ENCODE peak calls at places on chromosomes 1 and 21, in nine cellular contexts. M, I, J, K, W, E, V, U and H are unnamed samples.

GRCh38 chr1:42934111-42934510 is 24.6 kb downstream of the SLC2A1 start:
- DNase-seq in V (no peak), J (no peak), K (no peak), I (no peak), W (no peak), M (no peak), U (no peak), E (no peak), H (no peak)

GRCh38 chr1:245079021-245079609 is 75.7 kb upstream of the KIF26B start:
- DNase-seq in I (no peak), W (no peak), M (peak; percentile 19), J (no peak), U (peak; percentile 53), V (no peak), K (no peak), E (no peak), H (no peak)

GRCh38 chr1:172405912-172406311 is 14.6 kb upstream of the C1orf105 start:
- DNase-seq in K (no peak), U (no peak), M (no peak), W (no peak), V (no peak), J (no peak), E (no peak), I (no peak), H (no peak)

GRCh38 chr1:174656409-174657059 is 208.8 kb downstream of the GPR52 start:
- DNase-seq in K (no peak), U (no peak), M (no peak), J (no peak), E (no peak), I (no peak), W (no peak), V (no peak), H (no peak)

GRCh38 chr1:73065585-73065984 is 783.2 kb upstream of the NEGR1 start:
- DNase-seq in V (no peak), U (peak; percentile 38), K (no peak), I (no peak), W (no peak), E (no peak), M (peak; percentile 49), J (no peak), H (no peak)

GRCh38 chr21:32994305-32994704 is 31.4 kb upstream of the OLIG2 start:
- DNase-seq in J (no peak), K (no peak), V (no peak), U (peak; percentile 4), I (no peak), W (no peak), E (no peak), M (peak; percentile 23), H (no peak)

GRCh38 chr1:109255673-109256072 is 6.3 kb downstream of the CELSR2 start:
- DNase-seq in J (no peak), E (no peak), I (no peak), K (no peak), V (no peak), W (no peak), U (no peak), M (no peak), H (no peak)

GRCh38 chr1:215181518-215181917 is 99.0 kb downstream of the KCNK2 start:
- DNase-seq in V (no peak), M (no peak), J (no peak), E (no peak), I (no peak), W (no peak), K (no peak), U (peak; percentile 43), H (no peak)

GRCh38 chr1:154176341-154176740 is 15.6 kb downstream of the TPM3 start:
- DNase-seq in M (no peak), V (no peak), W (no peak), I (peak; percentile 47), U (peak; percentile 61), K (no peak), E (no peak), J (no peak), H (no peak)

GRCh38 chr1:75855010-75855409 is 58.3 kb downstream of the MSH4 start:
- DNase-seq in W (no peak), E (no peak), I (no peak), K (no peak), M (peak; percentile 24), J (no peak), U (no peak), V (no peak), H (no peak)

GRCh38 chr1:108049083-108049819 is 84.3 kb upstream of the VAV3 start:
- DNase-seq in M (peak; percentile 11), U (peak; percentile 39), J (no peak), W (no peak), I (peak; percentile 40), V (no peak), K (no peak), E (no peak), H (peak; percentile 68)

GRCh38 chr1:178593526-178593925 is 80.6 kb downstream of the TEX35 start:
- DNase-seq in U (no peak), K (no peak), M (no peak), E (no peak), V (no peak), W (no peak), I (no peak), J (no peak), H (no peak)

GRCh38 chr21:32956257-32956656 is 69.5 kb upstream of the OLIG2 start:
- DNase-seq in K (no peak), J (no peak), M (no peak), W (no peak), E (no peak), I (no peak), U (no peak), V (no peak), H (no peak)

GRCh38 chr1:31336687-31337467 is 36.0 kb downstream of the FABP3 start:
- DNase-seq in K (no peak), E (no peak), J (no peak), I (no peak), W (no peak), V (no peak), U (no peak), M (no peak), H (no peak)

GRCh38 chr1:192756314-192756713 is 52.5 kb upstream of the RGS2 start:
- DNase-seq in I (no peak), U (peak; percentile 71), M (no peak), J (no peak), V (no peak), E (no peak), W (no peak), K (no peak), H (no peak)

GRCh38 chr1:192758492-192758891 is 50.3 kb upstream of the RGS2 start:
- DNase-seq in E (no peak), W (no peak), J (no peak), K (no peak), V (no peak), M (no peak), I (no peak), U (no peak), H (no peak)

GRCh38 chr1:192762265-192762664 is 46.6 kb upstream of the RGS2 start:
- DNase-seq in I (no peak), J (no peak), W (no peak), E (no peak), V (no peak), M (no peak), K (no peak), U (no peak), H (no peak)

GRCh38 chr1:192756847-192757246 is 52.0 kb upstream of the RGS2 start:
- DNase-seq in K (no peak), I (no peak), J (no peak), U (no peak), V (no peak), M (no peak), E (no peak), W (no peak), H (no peak)

GRCh38 chr1:192759104-192759503 is 49.7 kb upstream of the RGS2 start:
- DNase-seq in E (no peak), J (no peak), I (no peak), M (no peak), W (no peak), U (no peak), V (no peak), K (no peak), H (no peak)
- H3K4me3 ChIP-seq in E (no peak overlapping the region), J (no peak overlapping the region), I (no peak overlapping the region), M (no peak overlapping the region), W (no peak overlapping the region), U (no peak overlapping the region), V (no peak overlapping the region), K (no peak overlapping the region), H (no peak overlapping the region)

GRCh38 chr1:20361805-20362381 is 71.2 kb downstream of the VWA5B1 start:
- DNase-seq in V (no peak), I (peak; percentile 38), E (no peak), M (peak; percentile 74), U (peak; percentile 52), K (peak; percentile 32), J (peak; percentile 73), W (peak; percentile 82), H (no peak)

GRCh38 chr1:20359451-20360330 is 69.0 kb downstream of the VWA5B1 start:
- DNase-seq in E (no peak), M (no peak), J (no peak), W (no peak), V (no peak), I (peak; percentile 69), U (no peak), K (peak; percentile 40), H (no peak)

GRCh38 chr1:20365421-20366075 is 74.9 kb downstream of the VWA5B1 start:
- DNase-seq in E (no peak), M (no peak), W (no peak), J (no peak), K (no peak), I (no peak), V (no peak), U (no peak), H (no peak)

GRCh38 chr1:20361401-20361800 is 70.7 kb downstream of the VWA5B1 start:
- DNase-seq in U (no peak), J (no peak), M (no peak), V (no peak), W (no peak), I (no peak), E (no peak), K (no peak), H (no peak)

GRCh38 chr1:20362856-20363255 is 72.2 kb downstream of the VWA5B1 start:
- DNase-seq in V (no peak), U (no peak), J (no peak), I (no peak), M (no peak), K (no peak), E (no peak), W (no peak), H (no peak)
- H3K27me3 ChIP-seq in V (no peaks in the 10 kb centered on the region), U (peaks cover 75% of the 10 kb centered on the region), J (peaks cover 28% of the 10 kb centered on the region), I (no peaks in the 10 kb centered on the region), M (no peaks in the 10 kb centered on the region), K (peaks cover 92% of the 10 kb centered on the region), E (peaks cover 29% of the 10 kb centered on the region), W (peaks cover 5% of the 10 kb centered on the region), H (peaks cover 52% of the 10 kb centered on the region)

DNA sequence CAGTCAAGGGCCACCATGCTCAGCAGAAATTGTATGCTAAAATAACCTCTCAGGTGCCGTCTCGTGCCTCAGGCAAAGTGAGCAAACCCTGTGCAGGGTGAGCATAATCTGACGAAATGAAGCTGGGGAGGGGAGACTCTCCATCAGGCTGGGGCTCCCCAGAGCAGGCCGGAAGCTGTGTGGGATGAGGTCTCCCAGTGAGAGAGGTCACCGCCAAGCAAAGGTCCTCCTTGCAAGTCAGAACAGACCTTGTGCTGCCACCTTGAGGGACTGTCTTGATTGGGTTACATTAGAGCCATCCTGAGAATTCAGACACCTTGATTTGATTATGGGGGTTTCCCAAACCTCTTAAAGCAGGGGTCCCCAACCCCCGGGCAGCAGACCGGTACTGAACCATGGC is 64.2 kb downstream of the ZNF684 start:
- DNase-seq in W (no peak), U (no peak), E (no peak), I (no peak), J (no peak), V (no peak), K (no peak), M (no peak), H (no peak)
- TF ChIP-seq CTCF in W (no peak), U (no peak), E (no peak), I (no peak), J (no peak), V (no peak), K (no peak), M (no peak), H (no peak)

GRCh38 chr1:204190212-204191211 is 5.8 kb downstream of the KISS1 start:
- DNase-seq in M (peak; percentile 69), V (no peak), J (peak; percentile 75), K (no peak), W (peak; percentile 57), I (peak; percentile 13), U (peak; percentile 35), E (no peak), H (no peak)
- H3K4me3 ChIP-seq in M (peak overlapping the region; percentile 22), V (peak overlapping the region; percentile 23), J (peak overlapping the region; percentile 37), K (peak overlapping the region; percentile 24), W (peak overlapping the region; percentile 39), I (no peak overlapping the region), U (peak overlapping the region; percentile 23), E (no peak overlapping the region), H (peak overlapping the region; percentile 30)